ENCODE peak calls at places on chromosome 4, in eight cellular contexts. G, H, C, K, Q, P, T and I are unnamed samples.

GRCh38 chr4:78845469-78845868 is 69.3 kb downstream of the BMP2K start:
- DNase-seq in C (no peak), T (peak; percentile 35), K (peak; percentile 28), Q (no peak), G (no peak), H (no peak), P (no peak), I (no peak)

GRCh38 chr4:184409911-184410692 is 64.2 kb downstream of the IRF2 start:
- DNase-seq in C (no peak), Q (no peak), G (no peak), T (no peak), K (no peak), H (no peak), P (no peak), I (no peak)

GRCh38 chr4:152458801-152459302 is 77.0 kb downstream of the FBXW7 start:
- DNase-seq in P (no peak), H (no peak), G (no peak), C (no peak), Q (no peak), T (peak; percentile 53), K (no peak), I (no peak)

GRCh38 chr4:98630804-98631454 is 27.5 kb downstream of the TSPAN5 start:
- DNase-seq in H (no peak), C (no peak), Q (no peak), P (no peak), G (no peak), T (no peak), K (no peak), I (peak; percentile 41)

GRCh38 chr4:99723555-99724450 is 66.2 kb upstream of the C4orf54 start:
- DNase-seq in K (peak; percentile 79), C (peak; percentile 53), T (peak; percentile 87), G (peak; percentile 68), P (no peak), Q (peak; percentile 58), H (peak; percentile 71), I (peak; percentile 2)

GRCh38 chr4:168593399-168593798 is 96.5 kb downstream of the PALLD start:
- DNase-seq in K (peak; percentile 44), G (no peak), P (no peak), H (no peak), C (no peak), Q (no peak), T (no peak), I (no peak)

GRCh38 chr4:7830747-7831146 is 108.9 kb downstream of the AFAP1 start:
- DNase-seq in K (no peak), Q (no peak), G (no peak), P (no peak), H (no peak), C (no peak), T (no peak), I (no peak)

GRCh38 chr4:26022346-26022891 is 108.4 kb downstream of the SMIM20 start:
- DNase-seq in G (no peak), T (peak; percentile 25), P (no peak), Q (no peak), C (peak; percentile 56), K (peak; percentile 88), H (peak; percentile 68), I (peak; percentile 84)

GRCh38 chr4:27514711-27515110 is 654.1 kb downstream of the STIM2 start:
- DNase-seq in H (no peak), P (no peak), K (no peak), T (no peak), Q (no peak), C (no peak), G (no peak), I (no peak)

GRCh38 chr4:14022428-14022827 is 394.9 kb upstream of the BOD1L1 start:
- DNase-seq in H (no peak), P (no peak), K (peak; percentile 38), G (peak; percentile 14), Q (no peak), T (peak; percentile 40), C (peak; percentile 44), I (peak; percentile 65)

GRCh38 chr4:121693450-121693849 is 3.3 kb downstream of the ANXA5 start:
- DNase-seq in G (no peak), P (no peak), C (no peak), Q (no peak), K (no peak), T (no peak), H (no peak), I (no peak)

GRCh38 chr4:78529569-78530209 is 21.9 kb upstream of the ANXA3 start:
- DNase-seq in C (no peak), K (peak; percentile 80), H (no peak), T (peak; percentile 56), Q (no peak), P (no peak), G (no peak), I (peak; percentile 48)

GRCh38 chr4:158236304-158237030 is 26.2 kb downstream of the TMEM144 start:
- DNase-seq in Q (no peak), H (no peak), K (peak; percentile 23), G (no peak), P (no peak), T (peak; percentile 30), C (no peak), I (no peak)

GRCh38 chr4:185740471-185740873 is 71.5 kb downstream of the SORBS2 start:
- DNase-seq in Q (no peak), T (no peak), C (no peak), P (no peak), H (no peak), G (no peak), K (peak; percentile 27), I (no peak)

GRCh38 chr4:182521006-182521405 is 277.8 kb downstream of the TENM3 start:
- DNase-seq in K (no peak), P (no peak), T (no peak), C (no peak), Q (no peak), H (no peak), G (no peak), I (no peak)

DNA sequence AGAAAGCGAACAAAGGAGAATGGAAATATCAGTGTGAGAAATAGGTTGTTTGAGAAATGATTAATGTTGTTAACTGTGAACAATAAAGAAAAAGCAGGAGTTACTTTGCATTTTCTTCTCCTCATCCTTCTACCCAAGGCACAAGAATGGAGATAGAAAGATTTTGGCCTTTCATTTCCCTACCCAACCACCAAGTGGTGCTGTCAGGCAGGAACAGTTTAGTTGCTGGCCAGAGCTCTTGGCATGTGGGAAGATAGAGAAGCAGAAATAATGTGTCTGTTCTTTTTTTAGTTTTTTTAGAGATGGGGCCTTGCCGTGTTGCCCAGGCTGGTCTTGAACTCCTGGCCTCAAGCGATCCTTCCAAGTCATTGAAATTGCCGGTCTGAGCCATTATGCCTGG is 12.8 kb downstream of the HOPX start:
- DNase-seq in T (no peak), C (no peak), P (no peak), H (no peak), Q (no peak), G (no peak), K (peak; percentile 43), I (no peak)
- TF ChIP-seq CTCF in T (peak; percentile 41), C (peak; percentile 56), P (no peak), H (peak; percentile 22), Q (peak; percentile 32), G (no peak), K (peak; percentile 54), I (no peak)

GRCh38 chr4:39636786-39637185 is 1.9 kb downstream of the SMIM14 start:
- DNase-seq in P (no peak), C (peak; percentile 35), H (no peak), K (peak; percentile 53), T (no peak), G (no peak), Q (no peak), I (peak; percentile 40)

GRCh38 chr4:39637572-39638357 is 900 bp downstream of the SMIM14 start:
- DNase-seq in P (peak; percentile 28), Q (peak; percentile 61), C (peak; percentile 55), G (no peak), T (peak; percentile 69), K (peak; percentile 73), H (peak; percentile 66), I (peak; percentile 70)

GRCh38 chr4:39631700-39632079 is 7.0 kb downstream of the SMIM14 start:
- DNase-seq in T (no peak), P (no peak), C (no peak), H (no peak), G (no peak), Q (no peak), K (no peak), I (no peak)

GRCh38 chr4:39638358-39639239 is at the start of gene SMIM14:
- DNase-seq in P (peak; percentile 97), H (peak; percentile 98), K (peak; percentile 98), Q (peak; percentile 99), G (peak; percentile 92), C (peak; percentile 97), T (peak; percentile 99), I (peak; percentile 100)

GRCh38 chr4:39635023-39635422 is 3.6 kb downstream of the SMIM14 start:
- DNase-seq in G (no peak), K (no peak), C (no peak), Q (no peak), T (no peak), P (no peak), H (peak; percentile 79), I (no peak)
- H3K4me3 ChIP-seq in G (no peak overlapping the region), K (no peak overlapping the region), C (no peak overlapping the region), Q (no peak overlapping the region), T (no peak overlapping the region), P (no peak overlapping the region), H (no peak overlapping the region), I (no peak overlapping the region)

GRCh38 chr4:90126805-90127204 is 389 bp upstream of the CCSER1 start:
- DNase-seq in Q (no peak), C (no peak), G (no peak), K (peak; percentile 1), P (no peak), T (no peak), H (no peak), I (no peak)

GRCh38 chr4:90121961-90122748 is 5.0 kb upstream of the CCSER1 start:
- DNase-seq in P (no peak), Q (no peak), H (no peak), G (peak; percentile 29), T (peak; percentile 3), C (no peak), K (peak; percentile 3), I (no peak)

GRCh38 chr4:90127706-90128345 is 632 bp downstream of the CCSER1 start:
- DNase-seq in Q (peak; percentile 27), C (no peak), T (no peak), P (no peak), K (no peak), H (peak; percentile 50), G (no peak), I (no peak)

GRCh38 chr4:90127223-90127705 is at the start of gene CCSER1:
- DNase-seq in K (peak; percentile 9), P (peak; percentile 27), T (peak; percentile 40), Q (peak; percentile 79), H (peak; percentile 85), C (no peak), G (peak; percentile 42), I (peak; percentile 11)
- TF ChIP-seq CTCF in K (no peak), P (no peak), T (no peak), Q (no peak), H (no peak), C (no peak), G (no peak), I (no peak)

DNA sequence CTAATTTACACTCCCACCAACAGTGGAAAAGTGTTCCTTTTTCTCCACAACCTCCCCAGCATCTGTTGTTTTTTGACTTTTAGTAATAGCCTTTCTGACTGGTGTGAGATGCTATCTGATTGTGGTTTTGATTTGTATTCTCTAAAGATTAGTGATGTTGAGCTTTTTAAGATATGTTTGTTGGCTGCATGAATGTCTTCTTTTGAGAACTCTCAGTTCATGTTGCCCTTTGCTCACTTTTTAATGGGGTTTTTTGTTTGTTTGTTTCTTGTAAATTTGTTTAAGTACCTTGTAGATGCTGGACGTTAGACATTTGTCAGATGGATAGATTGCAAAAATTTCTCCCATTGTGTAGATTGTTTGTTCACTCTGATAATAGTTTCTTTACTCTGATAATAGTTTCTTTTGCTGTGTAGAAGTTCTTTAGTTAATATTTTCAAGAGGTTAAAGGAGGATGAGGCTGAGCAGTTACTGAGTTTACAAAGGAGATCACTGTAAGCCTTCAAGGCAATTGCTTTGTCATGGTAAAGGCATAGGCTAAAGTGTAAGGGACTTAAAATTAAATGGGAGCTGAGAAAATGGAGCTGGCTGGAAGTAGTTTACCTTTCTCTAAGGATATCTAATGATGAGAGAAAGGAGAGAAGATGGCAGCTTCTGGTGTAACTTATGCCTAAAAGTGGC is 323.4 kb downstream of the PCDH7 start:
- DNase-seq in Q (no peak), K (no peak), G (no peak), C (no peak), H (no peak), P (no peak), T (no peak), I (no peak)
- H3K4me3 ChIP-seq in Q (no peak overlapping the region), K (no peak overlapping the region), G (no peak overlapping the region), C (no peak overlapping the region), H (no peak overlapping the region), P (no peak overlapping the region), T (no peak overlapping the region), I (no peak overlapping the region)